ENCODE peak calls at places on chromosomes 5 and 9, in seven cellular contexts. A is EL; I is stimulated activated CD4-positive, alpha-beta T cell treated with anti-CD3 and anti-CD28 coated beads, Interleukin-15, amount 100 ng/mL, for 1 hour; N is iPS-NIHi11; L is brain microvascular endothelial cell; H is CD4-positive, CD25-positive, alpha-beta regulatory T cell; P is T-helper 17 cell. D is an unnamed sample.
A peak's percentile ranks its signal among the peaks of the same experiment; 100 is the strongest.

GRCh38 chr5:89037090-89037489 is 154.1 kb upstream of the MEF2C start:
- DNase-seq in A (peak; percentile 64), H (no peak), I (no peak), N (no peak), L (peak; percentile 62), P (no peak), D (no peak)

GRCh38 chr5:115423541-115423940 is 121.0 kb downstream of the FEM1C start:
- DNase-seq in P (no peak), L (peak; percentile 9), I (no peak), N (no peak), H (no peak), A (no peak), D (no peak)

GRCh38 chr9:89592201-89592815 is 12.5 kb upstream of the GADD45G start:
- DNase-seq in I (no peak), A (no peak), L (no peak), P (no peak), N (no peak), H (no peak), D (no peak)

GRCh38 chr9:72443855-72444254 is 77.6 kb upstream of the TMC1 start:
- DNase-seq in P (no peak), A (peak; percentile 52), I (no peak), L (no peak), N (no peak), H (peak; percentile 11), D (peak; percentile 25)

GRCh38 chr5:20056933-20057332 is 68.9 kb upstream of the CDH18 start:
- DNase-seq in L (no peak), I (no peak), A (no peak), N (no peak), H (no peak), P (no peak), D (no peak)

GRCh38 chr5:127923804-127924570 is 159.6 kb upstream of the SLC12A2 start:
- DNase-seq in P (no peak), A (no peak), L (no peak), I (no peak), N (no peak), H (no peak), D (no peak)

GRCh38 chr5:26024774-26025173 is 1013.6 kb downstream of the CDH9 start:
- DNase-seq in L (no peak), H (no peak), N (peak; percentile 17), A (no peak), I (no peak), P (no peak), D (no peak)

GRCh38 chr9:96655198-96655851 is at the start of gene PRXL2C:
- DNase-seq in L (peak; percentile 58), I (peak; percentile 76), N (no peak), H (peak; percentile 72), A (peak; percentile 77), P (peak; percentile 66), D (peak; percentile 34)

GRCh38 chr9:81575976-81576375 is 113.4 kb downstream of the TLE1 start:
- DNase-seq in L (no peak), I (no peak), N (no peak), H (no peak), P (no peak), A (peak; percentile 37), D (no peak)

GRCh38 chr5:107294151-107294550 is 376.6 kb downstream of the EFNA5 start:
- DNase-seq in N (no peak), A (no peak), H (no peak), P (no peak), I (no peak), L (no peak), D (peak; percentile 1)

GRCh38 chr5:172789687-172790495 is 18.9 kb upstream of the DUSP1 start:
- DNase-seq in H (no peak), L (no peak), A (peak; percentile 77), N (no peak), I (no peak), P (no peak), D (no peak)

GRCh38 chr9:114606597-114607207 is 4.4 kb upstream of the TMEM268 start:
- DNase-seq in P (no peak), A (peak; percentile 66), L (peak; percentile 76), I (no peak), H (no peak), N (no peak), D (no peak)

GRCh38 chr9:86460211-86461002 is 106.2 kb upstream of the TUT7 start:
- DNase-seq in P (no peak), A (peak; percentile 31), L (no peak), H (no peak), N (no peak), I (no peak), D (no peak)

GRCh38 chr5:20254748-20255147 is 266.7 kb upstream of the CDH18 start:
- DNase-seq in I (no peak), N (no peak), A (no peak), H (no peak), P (no peak), L (no peak), D (no peak)

GRCh38 chr5:126395198-126395597 is 28.0 kb upstream of the GRAMD2B start:
- DNase-seq in I (no peak), N (no peak), H (no peak), P (no peak), L (peak; percentile 87), A (peak; percentile 73), D (no peak)

GRCh38 chr5:129899454-129899853 is 4.8 kb upstream of the CHSY3 start:
- DNase-seq in I (no peak), A (no peak), H (no peak), N (no peak), L (no peak), P (no peak), D (no peak)

GRCh38 chr9:136614372-136614922 is 48.3 kb upstream of the EGFL7 start:
- DNase-seq in I (no peak), A (peak; percentile 88), N (peak; percentile 13), P (no peak), H (no peak), L (peak; percentile 52), D (no peak)

D was measured in GM12892.